ENCODE peak calls at places on chromosomes 5 and 9, in ten cellular contexts. C, L, I, W, F, R, X, S, J and Q are unnamed samples.

GRCh38 chr5:172545291-172545761 is 91.0 kb upstream of the SH3PXD2B start:
- DNase-seq in C (no peak), L (no peak), I (no peak), W (no peak), F (no peak), R (no peak), X (no peak), S (no peak), J (no peak), Q (no peak)

GRCh38 chr9:108933231-108933630 is 693 bp downstream of the ELP1 start:
- DNase-seq in C (no peak), L (no peak), I (no peak), W (no peak), F (no peak), R (no peak), X (peak), S (no peak), J (no peak), Q (no peak)

GRCh38 chr9:89000281-89000875 is 9.1 kb downstream of the S1PR3 start:
- DNase-seq in C (no peak), L (no peak), I (no peak), W (no peak), F (no peak), R (no peak), X (no peak), S (no peak), J (no peak), Q (no peak)

GRCh38 chr5:124663101-124663506 is 83.3 kb downstream of the ZNF608 start:
- DNase-seq in C (no peak), L (no peak), I (peak), W (no peak), F (no peak), R (no peak), X (no peak), S (peak), J (no peak), Q (no peak)

GRCh38 chr5:158616707-158617106 is 483.0 kb downstream of the EBF1 start:
- DNase-seq in C (no peak), L (no peak), I (no peak), W (no peak), F (no peak), R (no peak), X (no peak), S (no peak), J (no peak), Q (no peak)

GRCh38 chr9:76026796-76027195 is 136.3 kb downstream of the PCSK5 start:
- DNase-seq in C (no peak), L (no peak), I (no peak), W (no peak), F (no peak), R (no peak), X (no peak), S (no peak), J (no peak), Q (no peak)

GRCh38 chr5:150138551-150139265 is 16.9 kb downstream of the PDGFRB start:
- DNase-seq in C (no peak), L (peak), I (peak), W (peak), F (no peak), R (peak), X (peak), S (peak), J (peak), Q (no peak)

GRCh38 chr5:67353500-67353931 is 156.9 kb upstream of the CD180 start:
- DNase-seq in C (no peak), L (no peak), I (peak), W (no peak), F (peak), R (no peak), X (no peak), S (no peak), J (no peak), Q (no peak)

GRCh38 chr5:109455598-109456096 is 45.9 kb upstream of the PJA2 start:
- DNase-seq in C (no peak), L (no peak), I (peak), W (no peak), F (no peak), R (no peak), X (peak), S (no peak), J (peak), Q (no peak)

GRCh38 chr9:38362912-38363588 is 29.5 kb upstream of the ALDH1B1 start:
- DNase-seq in C (peak), L (peak), I (peak), W (no peak), F (no peak), R (peak), X (peak), S (peak), J (peak), Q (peak)

GRCh38 chr9:131258698-131259431 is 17.4 kb downstream of the FAM78A start:
- DNase-seq in C (peak), L (no peak), I (no peak), W (no peak), F (no peak), R (no peak), X (no peak), S (no peak), J (no peak), Q (no peak)

GRCh38 chr5:61702784-61703183 is 370.7 kb downstream of the ZSWIM6 start:
- DNase-seq in C (no peak), L (no peak), I (no peak), W (no peak), F (no peak), R (no peak), X (no peak), S (no peak), J (no peak), Q (no peak)

GRCh38 chr9:113523421-113524141 is 60.1 kb downstream of the RGS3 start:
- DNase-seq in C (peak), L (peak), I (no peak), W (no peak), F (peak), R (no peak), X (peak), S (no peak), J (peak), Q (no peak)

GRCh38 chr9:94584555-94584954 is 9.1 kb downstream of the FBP2 start:
- DNase-seq in C (no peak), L (no peak), I (no peak), W (no peak), F (no peak), R (no peak), X (no peak), S (no peak), J (no peak), Q (no peak)

GRCh38 chr5:180862645-180863044 is 1.6 kb upstream of the ZFP62 start:
- DNase-seq in C (no peak), L (peak), I (no peak), W (no peak), F (no peak), R (no peak), X (no peak), S (peak), J (no peak), Q (no peak)

GRCh38 chr9:129040113-129040643 is 3.8 kb downstream of the MIGA2 start:
- DNase-seq in C (no peak), L (no peak), I (no peak), W (no peak), F (no peak), R (no peak), X (no peak), S (no peak), J (no peak), Q (no peak)

GRCh38 chr9:90140131-90140818 is 502.3 kb downstream of the DIRAS2 start:
- DNase-seq in C (no peak), L (no peak), I (no peak), W (no peak), F (no peak), R (no peak), X (no peak), S (no peak), J (no peak), Q (no peak)

GRCh38 chr9:18274693-18275092 is 199.3 kb upstream of the ADAMTSL1 start:
- DNase-seq in C (no peak), L (no peak), I (no peak), W (no peak), F (no peak), R (no peak), X (no peak), S (no peak), J (no peak), Q (peak)

GRCh38 chr5:181259283-181259682 is 1.7 kb downstream of the TRIM52 start:
- DNase-seq in C (no peak), L (no peak), I (no peak), W (no peak), F (no peak), R (no peak), X (no peak), S (no peak), J (no peak), Q (no peak)

GRCh38 chr5:118126159-118126558 is 862.2 kb downstream of the DTWD2 start:
- DNase-seq in C (no peak), L (no peak), I (no peak), W (no peak), F (no peak), R (no peak), X (no peak), S (no peak), J (no peak), Q (peak)

GRCh38 chr5:55551904-55552303 is 17.1 kb upstream of the PLPP1 start:
- DNase-seq in C (no peak), L (no peak), I (no peak), W (no peak), F (no peak), R (no peak), X (no peak), S (no peak), J (no peak), Q (no peak)

GRCh38 chr5:143065185-143065584 is 295.0 kb downstream of the ARHGAP26 start:
- DNase-seq in C (no peak), L (no peak), I (peak), W (no peak), F (no peak), R (no peak), X (no peak), S (no peak), J (no peak), Q (no peak)

GRCh38 chr9:114677418-114677817 is 4.6 kb downstream of the TEX48 start:
- DNase-seq in C (no peak), L (no peak), I (peak), W (no peak), F (no peak), R (no peak), X (no peak), S (no peak), J (no peak), Q (peak)

GRCh38 chr5:94347130-94347529 is 271.3 kb downstream of the KIAA0825 start:
- DNase-seq in C (no peak), L (no peak), I (no peak), W (no peak), F (no peak), R (no peak), X (no peak), S (no peak), J (no peak), Q (no peak)

GRCh38 chr5:60883229-60883628 is 39.2 kb upstream of the ELOVL7 start:
- DNase-seq in C (no peak), L (no peak), I (no peak), W (no peak), F (peak), R (no peak), X (no peak), S (peak), J (no peak), Q (no peak)

GRCh38 chr9:5436441-5436840 is 1.3 kb downstream of the PLGRKT start:
- DNase-seq in C (no peak), L (no peak), I (no peak), W (no peak), F (peak), R (no peak), X (no peak), S (no peak), J (no peak), Q (no peak)
- H3K27ac ChIP-seq in C (peak), L (no peak), I (peak), W (peak), F (peak), R (no peak), X (no peak), S (no peak), J (no peak), Q (no peak)

DNA sequence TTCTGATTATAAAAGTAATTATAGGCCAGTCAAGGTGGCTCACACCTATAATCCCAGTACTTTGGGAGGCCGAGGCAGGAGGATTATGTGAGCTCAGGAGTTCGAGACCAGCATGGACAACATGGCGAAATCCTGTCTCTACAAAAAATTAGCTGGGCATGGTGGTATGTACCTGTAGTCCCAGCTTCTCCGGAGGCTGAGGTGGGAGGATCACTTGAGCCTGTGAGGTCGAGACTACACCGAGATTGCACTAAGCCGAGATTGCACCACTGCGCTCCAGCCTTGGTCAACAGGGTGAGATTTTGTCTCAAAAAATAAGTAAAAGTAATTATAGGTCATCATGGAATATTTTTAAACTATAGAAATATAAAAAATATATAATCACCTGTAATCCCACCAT is 18.1 kb downstream of the IRF1 start:
- DNase-seq in C (no peak), L (no peak), I (no peak), W (no peak), F (no peak), R (no peak), X (peak), S (no peak), J (no peak), Q (no peak)
- H3K27ac ChIP-seq in C (no peak), L (no peak), I (no peak), W (no peak), F (no peak), R (no peak), X (no peak), S (no peak), J (no peak), Q (no peak)

GRCh38 chr9:69831621-69832020 is 11.0 kb downstream of the CFAP95 start:
- DNase-seq in C (no peak), L (no peak), I (no peak), W (no peak), F (no peak), R (no peak), X (no peak), S (no peak), J (no peak), Q (no peak)

GRCh38 chr9:69829484-69829883 is 8.9 kb downstream of the CFAP95 start:
- DNase-seq in C (no peak), L (no peak), I (no peak), W (no peak), F (no peak), R (no peak), X (no peak), S (no peak), J (no peak), Q (no peak)

GRCh38 chr9:69834056-69834455 is 13.4 kb downstream of the CFAP95 start:
- DNase-seq in C (no peak), L (no peak), I (no peak), W (no peak), F (no peak), R (no peak), X (no peak), S (no peak), J (no peak), Q (no peak)

GRCh38 chr9:69835412-69836080 is 14.9 kb downstream of the CFAP95 start:
- DNase-seq in C (no peak), L (no peak), I (no peak), W (no peak), F (no peak), R (no peak), X (no peak), S (no peak), J (no peak), Q (no peak)

DNA sequence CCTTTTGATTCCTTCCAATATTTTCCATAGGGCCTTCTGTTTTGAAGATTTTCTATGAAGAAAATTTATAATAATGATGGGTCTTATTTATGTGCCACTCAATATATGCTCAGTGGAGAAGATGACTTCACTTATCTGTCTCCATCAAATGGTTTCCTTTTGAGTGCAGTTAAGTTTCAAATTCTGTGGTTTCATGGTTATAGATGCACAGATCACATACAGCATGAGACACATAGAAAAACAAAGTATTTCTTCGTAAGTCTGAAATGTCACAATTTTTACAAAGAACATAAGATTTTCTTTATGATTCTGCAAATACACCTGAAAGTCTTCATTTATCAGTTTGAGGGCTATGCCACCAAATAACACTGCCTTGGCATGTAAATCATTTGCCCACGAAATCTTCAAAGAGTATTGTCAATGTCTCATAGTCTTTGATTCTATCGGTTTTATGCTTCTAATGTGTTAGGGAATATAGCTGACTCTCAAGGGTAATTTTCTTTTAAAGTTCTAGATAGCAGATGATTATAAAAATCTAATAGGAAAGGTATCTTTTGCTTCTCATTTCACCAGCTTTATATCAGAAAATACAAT is 14.1 kb downstream of the CFAP95 start:
- DNase-seq in C (no peak), L (no peak), I (no peak), W (no peak), F (no peak), R (no peak), X (no peak), S (no peak), J (no peak), Q (no peak)
- H3K27ac ChIP-seq in C (no peak), L (no peak), I (no peak), W (no peak), F (no peak), R (no peak), X (no peak), S (no peak), J (no peak), Q (no peak)

DNA sequence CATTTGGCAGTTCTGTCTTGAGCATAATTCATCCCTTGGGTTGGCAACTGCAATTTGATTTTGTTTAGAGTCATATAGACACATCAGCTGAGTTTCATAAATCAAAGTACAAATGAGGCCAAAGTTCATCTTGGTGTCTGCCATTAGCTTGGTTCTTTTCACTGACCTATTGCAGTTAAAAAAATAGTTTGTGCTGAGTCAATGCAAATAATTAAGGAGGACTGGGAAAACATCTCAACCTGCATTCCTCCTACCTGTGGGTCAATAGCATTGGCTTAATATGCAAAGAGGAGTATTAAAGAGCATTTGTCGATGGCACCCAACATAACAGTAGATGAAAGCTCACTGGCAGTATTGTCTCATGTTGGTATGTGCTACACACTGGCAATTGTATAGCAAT is 1.6 kb downstream of the PKD2L2 start:
- DNase-seq in C (no peak), L (no peak), I (no peak), W (no peak), F (peak), R (no peak), X (no peak), S (no peak), J (no peak), Q (no peak)
- H3K27ac ChIP-seq in C (no peak), L (no peak), I (no peak), W (no peak), F (peak), R (no peak), X (no peak), S (no peak), J (peak), Q (no peak)